ENCODE peak calls at places on chromosomes 6 and 20, in six cellular contexts. L, O, A, Q, E and T are unnamed samples. For H3K4me1, the result is how much of the 10 kb centered on the place peaks cover.

GRCh38 chr6:52389626-52390360 is 27.8 kb downstream of the PAQR8 start:
- DNase-seq in L (peak), O (peak), A (peak), Q (peak), E (peak), T (peak)

GRCh38 chr20:41149679-41150131 is 12.4 kb downstream of the PLCG1 start:
- DNase-seq in L (peak), O (peak), A (no peak), Q (peak), E (no peak), T (no peak)

GRCh38 chr6:24721461-24722215 is 2.7 kb upstream of the C6orf62 start:
- DNase-seq in L (no peak), O (no peak), A (no peak), Q (peak), E (no peak), T (no peak)

GRCh38 chr20:62641749-62642665 is at the start of gene SLCO4A1:
- DNase-seq in L (peak), O (peak), A (peak), Q (peak), E (peak), T (peak)

GRCh38 chr6:51855310-51856082 is 231.9 kb downstream of the PKHD1 start:
- DNase-seq in L (peak), O (peak), A (peak), Q (peak), E (peak), T (peak)

GRCh38 chr6:85483041-85483700 is 33.3 kb downstream of the NT5E start:
- DNase-seq in L (peak), O (peak), A (peak), Q (peak), E (peak), T (peak)

GRCh38 chr6:132819405-132820145 is 5.2 kb downstream of the RPS12 start:
- DNase-seq in L (no peak), O (peak), A (no peak), Q (no peak), E (no peak), T (no peak)

GRCh38 chr6:165884813-165885765 is 222.0 kb upstream of the PDE10A start:
- DNase-seq in L (peak), O (peak), A (peak), Q (peak), E (peak), T (peak)

GRCh38 chr20:14879020-14879697 is 541.7 kb upstream of the FLRT3 start:
- DNase-seq in L (peak), O (peak), A (peak), Q (peak), E (no peak), T (no peak)

GRCh38 chr6:118679293-118679692 is 27.9 kb upstream of the CEP85L start:
- DNase-seq in L (no peak), O (peak), A (no peak), Q (no peak), E (no peak), T (no peak)

GRCh38 chr6:147604373-147604772 is 95.9 kb downstream of the SAMD5 start:
- DNase-seq in L (no peak), O (peak), A (no peak), Q (no peak), E (no peak), T (no peak)

GRCh38 chr6:21271431-21272155 is 322.0 kb upstream of the SOX4 start:
- DNase-seq in L (no peak), O (no peak), A (no peak), Q (no peak), E (no peak), T (no peak)

GRCh38 chr6:41425511-41425910 is 90.1 kb downstream of the NCR2 start:
- DNase-seq in L (no peak), O (no peak), A (no peak), Q (no peak), E (no peak), T (no peak)

GRCh38 chr6:13990830-13991229 is 66.1 kb downstream of the RNF182 start:
- DNase-seq in L (no peak), O (no peak), A (no peak), Q (no peak), E (no peak), T (no peak)

GRCh38 chr6:34589633-34590139 is 33.6 kb upstream of the SPDEF start:
- DNase-seq in L (no peak), O (no peak), A (no peak), Q (no peak), E (no peak), T (no peak)

GRCh38 chr6:74807701-74808100 is 398.2 kb downstream of the COL12A1 start:
- DNase-seq in L (no peak), O (no peak), A (no peak), Q (no peak), E (no peak), T (no peak)

GRCh38 chr6:22613695-22614094 is 44.3 kb downstream of the HDGFL1 start:
- DNase-seq in L (peak), O (peak), A (no peak), Q (no peak), E (no peak), T (no peak)

GRCh38 chr20:227439-228105 is 514 bp downstream of the DEFB129 start:
- DNase-seq in L (no peak), O (no peak), A (peak), Q (no peak), E (no peak), T (peak)

GRCh38 chr20:24705486-24705885 is 236.1 kb downstream of the SYNDIG1 start:
- DNase-seq in L (no peak), O (no peak), A (no peak), Q (no peak), E (no peak), T (no peak)

GRCh38 chr6:170554086-170554887 is at the start of gene TBP:
- DNase-seq in L (peak), O (peak), A (peak), Q (peak), E (peak), T (peak)
- H3K4me3 ChIP-seq in L (peak), O (peak), A (peak), Q (peak), E (peak), T (peak)

DNA sequence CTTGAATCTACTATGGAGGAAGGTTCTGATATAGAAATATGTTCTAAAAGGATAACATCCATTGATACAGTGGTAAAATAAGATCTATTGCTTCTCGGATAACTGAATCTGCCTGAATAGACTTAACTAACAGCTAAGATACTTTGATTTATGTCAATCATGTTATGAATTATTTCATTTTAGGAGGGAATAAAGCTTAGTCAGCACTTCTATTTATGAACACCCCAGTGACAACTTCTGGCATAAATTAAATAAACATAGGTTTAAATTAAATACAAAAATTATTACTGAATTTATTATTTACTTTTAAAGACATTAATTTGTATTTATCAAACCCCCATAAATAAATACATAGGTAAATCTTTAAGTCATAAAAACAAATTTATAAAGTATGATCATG is 69.3 kb downstream of the IMPG1 start:
- DNase-seq in L (no peak), O (no peak), A (no peak), Q (no peak), E (no peak), T (no peak)
- H3K4me1 ChIP-seq in L (under half), O (under half), A (under half), Q (under half), E (under half), T (under half)

GRCh38 chr6:2958331-2958711 is 13.0 kb downstream of the SERPINB6 start:
- DNase-seq in L (no peak), O (no peak), A (no peak), Q (no peak), E (no peak), T (peak)
- H3K27ac ChIP-seq in L (no peak), O (no peak), A (no peak), Q (no peak), E (no peak), T (no peak)

GRCh38 chr6:11222385-11223277 is 9.8 kb downstream of the NEDD9 start:
- DNase-seq in L (peak), O (no peak), A (no peak), Q (no peak), E (no peak), T (no peak)
- H3K4me3 ChIP-seq in L (no peak), O (no peak), A (no peak), Q (no peak), E (no peak), T (no peak)

DNA sequence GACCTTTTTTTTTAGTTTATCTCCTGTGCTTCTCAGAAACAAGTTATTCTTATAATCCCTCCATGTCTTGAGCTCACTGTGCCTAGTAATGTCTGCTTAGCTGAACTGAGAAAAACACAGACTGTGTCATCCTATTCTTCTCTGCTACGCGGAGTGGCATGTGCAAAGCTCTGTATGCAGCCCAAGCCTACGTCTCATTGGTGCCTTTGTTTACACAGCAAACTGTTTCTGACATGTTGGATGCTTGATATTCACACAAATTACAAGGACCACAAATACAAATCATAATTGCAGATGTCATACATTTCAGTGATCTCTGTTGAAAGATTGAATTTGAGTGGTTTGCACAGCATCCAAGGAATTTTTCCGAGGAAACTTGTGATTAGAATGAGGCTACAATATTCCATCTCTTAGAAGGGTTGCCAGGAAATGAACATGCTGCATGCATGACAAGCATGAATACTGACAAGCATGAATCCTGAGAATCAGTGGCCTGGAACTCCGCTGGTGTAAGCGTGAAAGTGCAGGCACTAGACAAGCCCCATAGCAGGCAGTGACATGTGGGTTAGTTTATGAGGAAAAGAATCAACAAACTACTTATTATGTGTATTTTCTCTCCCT is 128.4 kb upstream of the SGK1 start:
- DNase-seq in L (no peak), O (peak), A (no peak), Q (no peak), E (no peak), T (no peak)
- H3K4me1 ChIP-seq in L (under half), O (under half), A (under half), Q (under half), E (under half), T (under half)

DNA sequence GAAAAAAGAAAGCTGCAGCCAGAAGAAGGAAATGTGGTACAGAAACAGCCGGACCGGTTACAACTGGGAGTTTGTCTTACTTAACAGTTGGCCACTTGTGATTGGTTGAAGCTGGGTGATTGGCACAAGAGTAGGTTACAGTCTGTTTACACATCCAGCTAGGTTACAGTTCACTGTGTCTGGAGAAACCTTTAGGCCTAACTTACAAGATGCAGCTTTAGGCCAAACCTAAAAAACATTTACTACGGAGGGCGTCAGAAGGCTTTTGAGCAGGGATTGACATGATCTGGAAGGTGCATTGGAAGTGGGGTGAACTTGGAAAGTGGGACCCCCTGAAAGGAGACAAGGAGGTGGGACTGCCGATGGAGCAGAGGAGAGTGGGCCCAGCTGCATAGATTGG is 122.3 kb downstream of the BANF2 start:
- DNase-seq in L (no peak), O (peak), A (peak), Q (peak), E (no peak), T (no peak)
- H3K27ac ChIP-seq in L (no peak), O (no peak), A (no peak), Q (no peak), E (no peak), T (no peak)

GRCh38 chr6:32792901-32793400 is 23.9 kb downstream of the HLA-DOB start:
- DNase-seq in L (no peak), O (no peak), A (no peak), Q (no peak), E (no peak), T (no peak)

GRCh38 chr6:32799168-32799567 is 17.6 kb downstream of the HLA-DOB start:
- DNase-seq in L (no peak), O (no peak), A (no peak), Q (no peak), E (no peak), T (no peak)

GRCh38 chr6:32796848-32797776 is 19.7 kb downstream of the HLA-DOB start:
- DNase-seq in L (peak), O (peak), A (peak), Q (peak), E (peak), T (peak)

GRCh38 chr6:32790306-32790705 is 26.5 kb downstream of the HLA-DOB start:
- DNase-seq in L (no peak), O (no peak), A (no peak), Q (no peak), E (no peak), T (no peak)

DNA sequence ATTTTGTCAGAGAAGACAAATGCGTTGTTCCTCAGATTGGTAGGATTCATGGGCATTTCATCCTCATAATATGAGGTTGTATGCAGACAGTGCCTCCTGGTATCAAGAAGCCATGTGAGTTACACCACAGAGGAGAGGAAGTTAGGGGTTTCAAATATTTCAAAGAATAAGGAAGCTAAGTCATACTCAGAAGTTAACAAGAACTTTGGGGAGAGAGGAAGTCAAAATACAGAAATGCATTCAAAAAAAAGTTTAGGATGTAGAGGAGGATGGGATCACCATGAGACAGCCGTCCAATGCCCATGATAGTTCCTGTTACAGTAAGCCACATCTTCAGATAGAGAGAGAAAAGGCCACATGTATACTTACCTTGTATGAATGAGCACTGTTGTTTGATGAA is 22.3 kb downstream of the HLA-DOB start:
- DNase-seq in L (no peak), O (no peak), A (no peak), Q (no peak), E (no peak), T (no peak)
- H3K4me3 ChIP-seq in L (no peak), O (no peak), A (no peak), Q (no peak), E (no peak), T (no peak)

GRCh38 chr6:69690986-69691385 is 105.8 kb downstream of the LMBRD1 start:
- DNase-seq in L (no peak), O (no peak), A (no peak), Q (no peak), E (no peak), T (no peak)
- H3K4me1 ChIP-seq in L (under half), O (under half), A (under half), Q (under half), E (under half), T (under half)

DNA sequence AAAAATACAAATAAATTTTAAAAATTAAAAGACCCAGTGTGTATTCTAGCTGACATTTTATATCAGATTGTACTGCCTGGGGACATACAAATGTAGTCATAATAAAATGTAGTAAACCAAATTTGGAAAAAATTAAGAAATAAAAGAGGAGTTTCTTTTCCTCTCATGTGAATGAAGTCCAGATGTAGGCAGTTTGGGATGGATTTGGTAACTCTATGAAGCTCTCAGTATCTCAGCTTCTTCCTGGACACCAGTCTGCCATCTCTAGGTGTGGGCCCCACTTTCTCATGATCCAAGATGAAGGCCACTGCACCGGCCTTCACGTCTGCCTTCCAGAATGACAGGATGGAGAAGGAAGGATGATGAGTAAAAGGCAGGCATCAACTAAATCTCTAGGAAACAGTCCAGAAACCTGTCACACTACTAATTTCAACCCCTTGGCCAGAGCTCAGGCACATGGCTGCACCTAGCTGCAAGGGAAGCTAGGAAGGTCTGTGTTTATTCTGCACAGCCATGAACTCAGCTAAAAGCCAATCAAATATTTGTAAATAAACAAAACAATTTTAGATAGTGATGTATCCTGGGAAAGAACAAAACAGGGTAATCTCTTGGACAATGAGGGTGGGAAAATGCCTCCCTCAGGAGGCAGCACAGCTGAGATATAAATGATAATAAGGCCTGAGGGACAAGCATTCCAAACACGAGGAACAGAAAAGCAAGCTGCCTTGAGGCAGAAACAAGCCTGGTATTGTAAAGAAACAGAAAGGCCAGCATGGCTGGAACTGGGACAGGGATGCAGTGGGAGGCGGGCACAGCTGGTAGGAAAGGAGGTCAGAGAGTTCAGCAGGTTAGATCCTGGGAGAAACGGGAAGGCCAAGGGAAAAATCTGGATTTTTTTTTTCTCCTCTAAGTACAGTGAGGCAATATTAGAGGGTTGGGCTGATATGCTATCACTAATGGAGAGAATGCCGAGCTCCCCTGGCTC is 88.5 kb upstream of the PTPN1 start:
- DNase-seq in L (no peak), O (no peak), A (no peak), Q (no peak), E (no peak), T (no peak)
- H3K27ac ChIP-seq in L (no peak), O (no peak), A (no peak), Q (peak), E (no peak), T (no peak)

GRCh38 chr6:142845624-142846458 is 99.1 kb downstream of the HIVEP2 start:
- DNase-seq in L (peak), O (peak), A (peak), Q (peak), E (peak), T (peak)
- H3K4me3 ChIP-seq in L (no peak), O (peak), A (peak), Q (peak), E (peak), T (peak)